ENCODE peak calls at places on chromosomes 11 and 22, in six cellular contexts. M is IMR-90; C is WTC11; H is stimulated activated CD8-positive, alpha-beta memory T cell treated with anti-CD3 and anti-CD28 coated beads, Interleukin-15, amount 100 ng/mL, for 1 hour; F is activated naive CD4-positive, alpha-beta T cell; Q is LHCN-M2. W is an unnamed sample.

GRCh38 chr11:70210516-70210915 is 7.4 kb downstream of the FADD start:
- DNase-seq in Q (no peak), H (no peak), F (no peak), M (no peak), C (no peak), W (peak; percentile 70)

GRCh38 chr11:94595061-94595460 is 27.9 kb downstream of the PIWIL4 start:
- DNase-seq in Q (no peak), C (no peak), H (no peak), M (no peak), F (no peak), W (no peak)

GRCh38 chr22:23193882-23194281 is 13.6 kb downstream of the BCR start:
- DNase-seq in C (no peak), Q (no peak), M (peak; percentile 27), H (no peak), F (no peak), W (peak; percentile 94)

GRCh38 chr11:133718238-133718637 is 127.1 kb downstream of the SPATA19 start:
- DNase-seq in Q (no peak), H (no peak), M (no peak), C (no peak), F (no peak), W (no peak)

GRCh38 chr22:37337204-37337943 is 55.1 kb downstream of the CYTH4 start:
- DNase-seq in H (no peak), C (no peak), F (no peak), Q (peak; percentile 28), M (peak; percentile 55), W (peak; percentile 91)

GRCh38 chr22:30824711-30825110 is 130.0 kb downstream of the OSBP2 start:
- DNase-seq in Q (no peak), C (no peak), F (no peak), H (no peak), M (no peak), W (peak; percentile 41)

GRCh38 chr11:117700551-117700950 is 96.5 kb downstream of the DSCAML1 start:
- DNase-seq in F (no peak), H (no peak), M (no peak), Q (no peak), C (no peak), W (no peak)

GRCh38 chr11:74020537-74020936 is 11.7 kb upstream of the UCP3 start:
- DNase-seq in C (no peak), M (no peak), F (no peak), H (no peak), Q (no peak), W (no peak)

GRCh38 chr11:65499713-65500261 is 942 bp downstream of the MALAT1 start:
- DNase-seq in Q (no peak), F (no peak), M (no peak), C (no peak), H (no peak), W (no peak)

GRCh38 chr11:103649401-103649895 is 387.0 kb upstream of the DDI1 start:
- DNase-seq in M (no peak), F (no peak), Q (no peak), C (no peak), H (no peak), W (no peak)

GRCh38 chr11:7300281-7300680 is 48.6 kb downstream of the SYT9 start:
- DNase-seq in H (no peak), M (no peak), C (no peak), F (no peak), Q (no peak), W (no peak)

GRCh38 chr11:104260456-104260855 is 96.5 kb upstream of the PDGFD start:
- DNase-seq in F (no peak), C (no peak), Q (no peak), H (no peak), M (no peak), W (no peak)

GRCh38 chr11:3109921-3110706 is 52.9 kb upstream of the CARS1 start:
- DNase-seq in H (no peak), C (peak; percentile 85), Q (no peak), F (no peak), M (no peak), W (peak; percentile 92)

GRCh38 chr11:5929571-5929970 is 12.5 kb upstream of the OR56A3 start:
- DNase-seq in Q (no peak), F (no peak), M (no peak), C (no peak), H (no peak), W (peak; percentile 11)